ENCODE peak calls at places on chromosomes 6 and 20, in ten cellular contexts. One of them, this sample, is unnamed.

GRCh38 chr6:109867970-109868358 is 110.1 kb upstream of the GPR6 start:
- DNase-seq in CD8-positive, alpha-beta memory T cell: no peak
- DNase-seq in heart left ventricle: no peak
- DNase-seq in GM12878: no peak
- DNase-seq in SJSA1: no peak
- DNase-seq in GM23248: no peak
- DNase-seq in GM06990: no peak
- DNase-seq in cardiac muscle cell: peak
- DNase-seq in tibial nerve: no peak
- DNase-seq in astrocyte: peak
- DNase-seq in this sample: peak

GRCh38 chr6:105591053-105591452 is 188.2 kb upstream of the PREP start:
- DNase-seq in CD8-positive, alpha-beta memory T cell: no peak
- DNase-seq in heart left ventricle: no peak
- DNase-seq in GM12878: peak
- DNase-seq in SJSA1: no peak
- DNase-seq in GM23248: peak
- DNase-seq in GM06990: peak
- DNase-seq in cardiac muscle cell: peak
- DNase-seq in tibial nerve: no peak
- DNase-seq in astrocyte: peak
- DNase-seq in this sample: peak

GRCh38 chr6:103784117-103784516 is 1075.6 kb downstream of the HACE1 start:
- DNase-seq in CD8-positive, alpha-beta memory T cell: no peak
- DNase-seq in heart left ventricle: no peak
- DNase-seq in GM12878: no peak
- DNase-seq in SJSA1: no peak
- DNase-seq in GM23248: no peak
- DNase-seq in GM06990: no peak
- DNase-seq in cardiac muscle cell: no peak
- DNase-seq in tibial nerve: no peak
- DNase-seq in astrocyte: no peak
- DNase-seq in this sample: no peak

GRCh38 chr6:29924731-29925130 is 17.6 kb upstream of the HLA-A start:
- DNase-seq in CD8-positive, alpha-beta memory T cell: no peak
- DNase-seq in heart left ventricle: no peak
- DNase-seq in GM12878: no peak
- DNase-seq in SJSA1: no peak
- DNase-seq in GM23248: peak
- DNase-seq in GM06990: no peak
- DNase-seq in cardiac muscle cell: no peak
- DNase-seq in tibial nerve: no peak
- DNase-seq in astrocyte: no peak
- DNase-seq in this sample: no peak

GRCh38 chr20:46934746-46935283 is 40.2 kb downstream of the EYA2 start:
- DNase-seq in CD8-positive, alpha-beta memory T cell: no peak
- DNase-seq in heart left ventricle: no peak
- DNase-seq in GM12878: no peak
- DNase-seq in SJSA1: no peak
- DNase-seq in GM23248: no peak
- DNase-seq in GM06990: no peak
- DNase-seq in cardiac muscle cell: no peak
- DNase-seq in tibial nerve: no peak
- DNase-seq in astrocyte: no peak
- DNase-seq in this sample: no peak

GRCh38 chr6:127566671-127567070 is 10.3 kb upstream of the C6orf58 start:
- DNase-seq in CD8-positive, alpha-beta memory T cell: no peak
- DNase-seq in heart left ventricle: no peak
- DNase-seq in GM12878: no peak
- DNase-seq in SJSA1: no peak
- DNase-seq in GM23248: no peak
- DNase-seq in GM06990: no peak
- DNase-seq in cardiac muscle cell: no peak
- DNase-seq in tibial nerve: no peak
- DNase-seq in astrocyte: peak
- DNase-seq in this sample: no peak

GRCh38 chr20:24782801-24783630 is 166.1 kb upstream of the CST7 start:
- DNase-seq in CD8-positive, alpha-beta memory T cell: no peak
- DNase-seq in heart left ventricle: no peak
- DNase-seq in GM12878: no peak
- DNase-seq in SJSA1: no peak
- DNase-seq in GM23248: no peak
- DNase-seq in GM06990: no peak
- DNase-seq in cardiac muscle cell: no peak
- DNase-seq in tibial nerve: no peak
- DNase-seq in astrocyte: peak
- DNase-seq in this sample: no peak

GRCh38 chr6:156617376-156617775 is 159.8 kb upstream of the ARID1B start:
- DNase-seq in CD8-positive, alpha-beta memory T cell: no peak
- DNase-seq in heart left ventricle: no peak
- DNase-seq in GM12878: no peak
- DNase-seq in SJSA1: no peak
- DNase-seq in GM23248: no peak
- DNase-seq in GM06990: no peak
- DNase-seq in cardiac muscle cell: peak
- DNase-seq in tibial nerve: no peak
- DNase-seq in astrocyte: peak
- DNase-seq in this sample: peak

GRCh38 chr6:23655502-23655901 is 470.5 kb upstream of the NRSN1 start:
- DNase-seq in CD8-positive, alpha-beta memory T cell: no peak
- DNase-seq in heart left ventricle: no peak
- DNase-seq in GM12878: no peak
- DNase-seq in SJSA1: no peak
- DNase-seq in GM23248: no peak
- DNase-seq in GM06990: no peak
- DNase-seq in cardiac muscle cell: no peak
- DNase-seq in tibial nerve: no peak
- DNase-seq in astrocyte: no peak
- DNase-seq in this sample: no peak

GRCh38 chr6:113969888-113970807 is 800 bp downstream of the HDAC2 start:
- DNase-seq in CD8-positive, alpha-beta memory T cell: peak
- DNase-seq in heart left ventricle: peak
- DNase-seq in GM12878: no peak
- DNase-seq in SJSA1: peak
- DNase-seq in GM23248: peak
- DNase-seq in GM06990: peak
- DNase-seq in cardiac muscle cell: peak
- DNase-seq in tibial nerve: no peak
- DNase-seq in astrocyte: peak
- DNase-seq in this sample: peak

GRCh38 chr6:31727717-31728671 is 1.1 kb downstream of the DDAH2 start:
- DNase-seq in CD8-positive, alpha-beta memory T cell: no peak
- DNase-seq in heart left ventricle: no peak
- DNase-seq in GM12878: peak
- DNase-seq in SJSA1: no peak
- DNase-seq in GM23248: peak
- DNase-seq in GM06990: peak
- DNase-seq in cardiac muscle cell: no peak
- DNase-seq in tibial nerve: no peak
- DNase-seq in astrocyte: no peak
- DNase-seq in this sample: peak
- H3K4me3 ChIP-seq in CD8-positive, alpha-beta memory T cell: no peak
- H3K4me3 ChIP-seq in heart left ventricle: peak
- H3K4me3 ChIP-seq in GM12878: no peak
- H3K4me3 ChIP-seq in SJSA1: no peak
- H3K4me3 ChIP-seq in GM23248: peak
- H3K4me3 ChIP-seq in GM06990: no peak
- H3K4me3 ChIP-seq in cardiac muscle cell: no peak
- H3K4me3 ChIP-seq in tibial nerve: peak
- H3K4me3 ChIP-seq in astrocyte: peak
- H3K4me3 ChIP-seq in this sample: peak

GRCh38 chr6:119510246-119510645 is 160.7 kb upstream of the MAN1A1 start:
- DNase-seq in CD8-positive, alpha-beta memory T cell: no peak
- DNase-seq in heart left ventricle: no peak
- DNase-seq in GM12878: no peak
- DNase-seq in SJSA1: no peak
- DNase-seq in GM23248: no peak
- DNase-seq in GM06990: no peak
- DNase-seq in cardiac muscle cell: no peak
- DNase-seq in tibial nerve: no peak
- DNase-seq in astrocyte: no peak
- DNase-seq in this sample: no peak
- H3K4me3 ChIP-seq in CD8-positive, alpha-beta memory T cell: no peak
- H3K4me3 ChIP-seq in heart left ventricle: no peak
- H3K4me3 ChIP-seq in GM12878: no peak
- H3K4me3 ChIP-seq in SJSA1: no peak
- H3K4me3 ChIP-seq in GM23248: no peak
- H3K4me3 ChIP-seq in GM06990: no peak
- H3K4me3 ChIP-seq in cardiac muscle cell: no peak
- H3K4me3 ChIP-seq in tibial nerve: no peak
- H3K4me3 ChIP-seq in astrocyte: no peak
- H3K4me3 ChIP-seq in this sample: no peak

GRCh38 chr6:44462335-44462734 is 74.8 kb downstream of the CDC5L start:
- DNase-seq in CD8-positive, alpha-beta memory T cell: no peak
- DNase-seq in heart left ventricle: no peak
- DNase-seq in GM12878: no peak
- DNase-seq in SJSA1: no peak
- DNase-seq in GM23248: no peak
- DNase-seq in GM06990: no peak
- DNase-seq in cardiac muscle cell: no peak
- DNase-seq in tibial nerve: no peak
- DNase-seq in astrocyte: no peak
- DNase-seq in this sample: no peak
- H3K4me3 ChIP-seq in CD8-positive, alpha-beta memory T cell: no peak
- H3K4me3 ChIP-seq in heart left ventricle: no peak
- H3K4me3 ChIP-seq in GM12878: no peak
- H3K4me3 ChIP-seq in SJSA1: no peak
- H3K4me3 ChIP-seq in GM23248: no peak
- H3K4me3 ChIP-seq in GM06990: no peak
- H3K4me3 ChIP-seq in cardiac muscle cell: no peak
- H3K4me3 ChIP-seq in tibial nerve: no peak
- H3K4me3 ChIP-seq in astrocyte: no peak
- H3K4me3 ChIP-seq in this sample: no peak

GRCh38 chr6:165661416-165662001 is 1.5 kb downstream of the PDE10A start:
- DNase-seq in CD8-positive, alpha-beta memory T cell: no peak
- DNase-seq in heart left ventricle: peak
- DNase-seq in GM12878: no peak
- DNase-seq in SJSA1: no peak
- DNase-seq in GM23248: no peak
- DNase-seq in GM06990: no peak
- DNase-seq in cardiac muscle cell: peak
- DNase-seq in tibial nerve: no peak
- DNase-seq in astrocyte: no peak
- DNase-seq in this sample: peak

GRCh38 chr6:165663283-165663735 is 268 bp upstream of the PDE10A start:
- DNase-seq in CD8-positive, alpha-beta memory T cell: no peak
- DNase-seq in heart left ventricle: peak
- DNase-seq in GM12878: no peak
- DNase-seq in SJSA1: peak
- DNase-seq in GM23248: peak
- DNase-seq in GM06990: no peak
- DNase-seq in cardiac muscle cell: peak
- DNase-seq in tibial nerve: no peak
- DNase-seq in astrocyte: no peak
- DNase-seq in this sample: peak

GRCh38 chr6:165662041-165662491 is 975 bp downstream of the PDE10A start:
- DNase-seq in CD8-positive, alpha-beta memory T cell: no peak
- DNase-seq in heart left ventricle: peak
- DNase-seq in GM12878: no peak
- DNase-seq in SJSA1: no peak
- DNase-seq in GM23248: peak
- DNase-seq in GM06990: no peak
- DNase-seq in cardiac muscle cell: peak
- DNase-seq in tibial nerve: no peak
- DNase-seq in astrocyte: no peak
- DNase-seq in this sample: peak

GRCh38 chr6:165663736-165664552 is 903 bp upstream of the PDE10A start:
- DNase-seq in CD8-positive, alpha-beta memory T cell: no peak
- DNase-seq in heart left ventricle: peak
- DNase-seq in GM12878: no peak
- DNase-seq in SJSA1: peak
- DNase-seq in GM23248: peak
- DNase-seq in GM06990: no peak
- DNase-seq in cardiac muscle cell: no peak
- DNase-seq in tibial nerve: no peak
- DNase-seq in astrocyte: peak
- DNase-seq in this sample: no peak

GRCh38 chr6:165662671-165663282 is at the start of gene PDE10A:
- DNase-seq in CD8-positive, alpha-beta memory T cell: no peak
- DNase-seq in heart left ventricle: peak
- DNase-seq in GM12878: no peak
- DNase-seq in SJSA1: peak
- DNase-seq in GM23248: peak
- DNase-seq in GM06990: no peak
- DNase-seq in cardiac muscle cell: peak
- DNase-seq in tibial nerve: no peak
- DNase-seq in astrocyte: no peak
- DNase-seq in this sample: peak
- H3K4me3 ChIP-seq in CD8-positive, alpha-beta memory T cell: no peak
- H3K4me3 ChIP-seq in heart left ventricle: peak
- H3K4me3 ChIP-seq in GM12878: no peak
- H3K4me3 ChIP-seq in SJSA1: peak
- H3K4me3 ChIP-seq in GM23248: peak
- H3K4me3 ChIP-seq in GM06990: no peak
- H3K4me3 ChIP-seq in cardiac muscle cell: peak
- H3K4me3 ChIP-seq in tibial nerve: peak
- H3K4me3 ChIP-seq in astrocyte: peak
- H3K4me3 ChIP-seq in this sample: peak

GRCh38 chr6:47292027-47292426 is 17.7 kb downstream of the TNFRSF21 start:
- DNase-seq in CD8-positive, alpha-beta memory T cell: no peak
- DNase-seq in heart left ventricle: no peak
- DNase-seq in GM12878: no peak
- DNase-seq in SJSA1: no peak
- DNase-seq in GM23248: no peak
- DNase-seq in GM06990: no peak
- DNase-seq in cardiac muscle cell: no peak
- DNase-seq in tibial nerve: no peak
- DNase-seq in astrocyte: no peak
- DNase-seq in this sample: no peak

GRCh38 chr6:47290124-47290834 is 19.4 kb downstream of the TNFRSF21 start:
- DNase-seq in CD8-positive, alpha-beta memory T cell: no peak
- DNase-seq in heart left ventricle: no peak
- DNase-seq in GM12878: no peak
- DNase-seq in SJSA1: no peak
- DNase-seq in GM23248: no peak
- DNase-seq in GM06990: no peak
- DNase-seq in cardiac muscle cell: no peak
- DNase-seq in tibial nerve: no peak
- DNase-seq in astrocyte: no peak
- DNase-seq in this sample: no peak

GRCh38 chr6:47288245-47289090 is 21.2 kb downstream of the TNFRSF21 start:
- DNase-seq in CD8-positive, alpha-beta memory T cell: no peak
- DNase-seq in heart left ventricle: no peak
- DNase-seq in GM12878: no peak
- DNase-seq in SJSA1: no peak
- DNase-seq in GM23248: no peak
- DNase-seq in GM06990: no peak
- DNase-seq in cardiac muscle cell: no peak
- DNase-seq in tibial nerve: no peak
- DNase-seq in astrocyte: no peak
- DNase-seq in this sample: no peak

GRCh38 chr6:47294990-47295389 is 14.7 kb downstream of the TNFRSF21 start:
- DNase-seq in CD8-positive, alpha-beta memory T cell: no peak
- DNase-seq in heart left ventricle: no peak
- DNase-seq in GM12878: no peak
- DNase-seq in SJSA1: no peak
- DNase-seq in GM23248: no peak
- DNase-seq in GM06990: no peak
- DNase-seq in cardiac muscle cell: no peak
- DNase-seq in tibial nerve: no peak
- DNase-seq in astrocyte: no peak
- DNase-seq in this sample: no peak

GRCh38 chr6:47292944-47293343 is 16.8 kb downstream of the TNFRSF21 start:
- DNase-seq in CD8-positive, alpha-beta memory T cell: no peak
- DNase-seq in heart left ventricle: no peak
- DNase-seq in GM12878: no peak
- DNase-seq in SJSA1: no peak
- DNase-seq in GM23248: peak
- DNase-seq in GM06990: no peak
- DNase-seq in cardiac muscle cell: peak
- DNase-seq in tibial nerve: no peak
- DNase-seq in astrocyte: peak
- DNase-seq in this sample: no peak
- H3K4me3 ChIP-seq in CD8-positive, alpha-beta memory T cell: no peak
- H3K4me3 ChIP-seq in heart left ventricle: no peak
- H3K4me3 ChIP-seq in GM12878: no peak
- H3K4me3 ChIP-seq in SJSA1: no peak
- H3K4me3 ChIP-seq in GM23248: no peak
- H3K4me3 ChIP-seq in GM06990: no peak
- H3K4me3 ChIP-seq in cardiac muscle cell: no peak
- H3K4me3 ChIP-seq in tibial nerve: no peak
- H3K4me3 ChIP-seq in astrocyte: no peak
- H3K4me3 ChIP-seq in this sample: no peak